ENCODE peak calls at places on chromosomes 16 and 17, in six cellular contexts. F is NCI-H510A, M is NCI-H1092 treated with DMSO at 0.1 percent for 48 hours, J is fibroblast of the conjunctiva, H is NCI-H524, U is NCI-H1105 treated with DMSO at 0.1 percent for 48 hours. I is an unnamed sample.

GRCh38 chr17:73820686-73821448 is 176.6 kb upstream of the SDK2 start:
- DNase-seq in J (no peak), F (no peak), M (peak), U (no peak), H (peak), I (peak)

GRCh38 chr17:50908860-50909764 is 43.0 kb upstream of the TOB1 start:
- DNase-seq in U (no peak), J (no peak), F (no peak), M (no peak), H (no peak), I (no peak)

GRCh38 chr16:75589301-75589700 is 23.1 kb downstream of the GABARAPL2 start:
- DNase-seq in M (no peak), H (no peak), U (no peak), J (no peak), F (no peak), I (no peak)

GRCh38 chr17:33964344-33964979 is 290.6 kb upstream of the CCL2 start:
- DNase-seq in U (no peak), F (no peak), H (no peak), M (no peak), J (no peak), I (no peak)

GRCh38 chr17:76869878-76870714 is 1.9 kb downstream of the MGAT5B start:
- DNase-seq in H (no peak), J (no peak), F (no peak), M (no peak), U (no peak), I (no peak)

GRCh38 chr16:75380870-75381269 is 52.4 kb downstream of the CFDP1 start:
- DNase-seq in J (no peak), F (no peak), U (no peak), M (no peak), H (no peak), I (no peak)

GRCh38 chr17:3794890-3795757 is 5.9 kb downstream of the ITGAE start:
- DNase-seq in H (no peak), M (no peak), J (no peak), F (no peak), U (no peak), I (no peak)

GRCh38 chr16:88713568-88714419 is 7.5 kb downstream of the CTU2 start:
- DNase-seq in F (no peak), H (no peak), U (no peak), M (no peak), J (no peak), I (no peak)

GRCh38 chr16:88516666-88517065 is 53.5 kb upstream of the ZC3H18 start:
- DNase-seq in H (no peak), U (no peak), J (no peak), M (no peak), F (no peak), I (no peak)

GRCh38 chr16:9849697-9850245 is 332.5 kb downstream of the GRIN2A start:
- DNase-seq in M (no peak), J (no peak), H (no peak), F (no peak), U (peak), I (no peak)

GRCh38 chr17:46964315-46965265 is 14.5 kb downstream of the RPRML start:
- DNase-seq in F (no peak), U (no peak), J (no peak), H (no peak), M (no peak), I (no peak)

GRCh38 chr16:56715128-56715527 is 14.8 kb upstream of the NUP93 start:
- DNase-seq in M (no peak), J (no peak), F (no peak), H (no peak), U (no peak), I (no peak)

GRCh38 chr17:9922012-9922848 is 17.2 kb upstream of the RCVRN start:
- DNase-seq in U (no peak), F (no peak), J (no peak), M (no peak), H (no peak), I (no peak)

GRCh38 chr16:57308041-57308440 is 23.6 kb upstream of the PLLP start:
- DNase-seq in U (no peak), F (no peak), M (no peak), H (no peak), J (no peak), I (no peak)

GRCh38 chr17:34502426-34502825 is 77.0 kb upstream of the TMEM132E start:
- DNase-seq in J (no peak), F (no peak), H (no peak), M (no peak), U (no peak), I (no peak)

GRCh38 chr16:7843196-7843595 is 510.6 kb downstream of the RBFOX1 start:
- DNase-seq in H (no peak), J (no peak), U (peak), F (no peak), M (no peak), I (no peak)

GRCh38 chr16:11190585-11191565 is 65.1 kb downstream of the SOCS1 start:
- DNase-seq in U (no peak), M (peak), J (no peak), H (peak), F (no peak), I (no peak)

GRCh38 chr16:31200821-31201510 is 1.6 kb downstream of the PYCARD start:
- DNase-seq in M (no peak), F (no peak), H (no peak), U (no peak), J (no peak), I (no peak)

GRCh38 chr16:705748-706188 is at the start of gene FBXL16:
- DNase-seq in F (peak), U (peak), H (peak), J (no peak), M (peak), I (no peak)

GRCh38 chr17:38464251-38464722 is 36.0 kb downstream of the ARHGAP23 start:
- DNase-seq in H (no peak), M (peak), J (no peak), U (no peak), F (no peak), I (no peak)

GRCh38 chr16:78751601-78752000 is 652.1 kb downstream of the WWOX start:
- DNase-seq in F (no peak), M (no peak), U (no peak), H (no peak), J (no peak), I (no peak)

GRCh38 chr17:6492892-6493674 is 48.8 kb downstream of the PIMREG start:
- DNase-seq in H (no peak), F (no peak), U (no peak), J (no peak), M (no peak), I (no peak)

GRCh38 chr17:59506907-59507726 is 58.3 kb upstream of the DHX40 start:
- DNase-seq in J (no peak), M (no peak), U (no peak), F (no peak), H (no peak), I (no peak)

GRCh38 chr17:45310380-45311324 is 6.2 kb downstream of the MAP3K14 start:
- DNase-seq in J (peak), H (no peak), F (peak), M (peak), U (peak), I (no peak)

GRCh38 chr16:66087308-66087707 is 279.2 kb upstream of the CDH5 start:
- DNase-seq in F (no peak), H (no peak), U (no peak), M (no peak), J (no peak), I (no peak)

GRCh38 chr16:65059421-65059980 is 62.4 kb downstream of the CDH11 start:
- DNase-seq in M (no peak), J (no peak), H (no peak), U (no peak), F (no peak), I (no peak)

GRCh38 chr16:75911896-75912295 is 185.6 kb upstream of the CPHXL start:
- DNase-seq in J (no peak), H (no peak), U (no peak), M (no peak), F (no peak), I (no peak)

GRCh38 chr16:88785106-88785924 is at the start of gene PIEZO1:
- DNase-seq in J (no peak), U (no peak), F (no peak), M (peak), H (peak), I (no peak)

GRCh38 chr16:85911531-85911930 is 12.6 kb downstream of the IRF8 start:
- DNase-seq in M (no peak), U (no peak), J (no peak), F (no peak), H (no peak), I (no peak)

GRCh38 chr16:2486645-2487516 is 12.0 kb downstream of the TBC1D24 start:
- DNase-seq in J (no peak), M (peak), U (no peak), F (no peak), H (no peak), I (no peak)

GRCh38 chr17:17698869-17699351 is 17.7 kb downstream of the RAI1 start:
- DNase-seq in U (no peak), H (peak), J (no peak), M (no peak), F (no peak), I (no peak)

GRCh38 chr17:33520404-33521032 is 227.4 kb upstream of the ASIC2 start:
- DNase-seq in U (peak), H (no peak), F (no peak), M (peak), J (no peak), I (no peak)

GRCh38 chr17:17403899-17404576 is 72.8 kb upstream of the MED9 start:
- DNase-seq in M (peak), H (peak), U (peak), F (peak), J (no peak), I (no peak)

GRCh38 chr17:32491371-32492280 is 4.8 kb downstream of the CDK5R1 start:
- DNase-seq in J (no peak), M (no peak), F (no peak), H (no peak), U (no peak), I (no peak)

GRCh38 chr17:19487009-19487600 is 46.5 kb upstream of the SLC47A1 start:
- DNase-seq in F (no peak), U (no peak), J (no peak), H (no peak), M (no peak), I (no peak)

GRCh38 chr16:46812781-46813555 is 18.0 kb downstream of the C16orf87 start:
- DNase-seq in J (no peak), F (no peak), H (no peak), M (no peak), U (no peak), I (no peak)

GRCh38 chr16:19114359-19115147 is 789 bp downstream of the ITPRIPL2 start:
- DNase-seq in M (peak), U (no peak), H (no peak), F (peak), J (no peak), I (no peak)

GRCh38 chr17:79844869-79845600 is 5.8 kb upstream of the CBX4 start:
- DNase-seq in J (no peak), U (no peak), M (no peak), F (no peak), H (peak), I (no peak)

I was measured in astrocyte of the cerebellum.